ENCODE peak calls at places on chromosomes 5 and 9, in five cellular contexts. J, D, Z, K and H are unnamed samples.

GRCh38 chr5:31664566-31664965 is 25.6 kb downstream of the PDZD2 start:
- DNase-seq in J (peak; percentile 10), D (peak; percentile 6), Z (no peak), K (peak; percentile 6), H (no peak)

GRCh38 chr5:66960373-66961137 is 236.0 kb downstream of the CD180 start:
- DNase-seq in J (no peak), D (peak; percentile 61), Z (no peak), K (peak; percentile 39), H (no peak)

GRCh38 chr5:53350408-53350807 is 130.0 kb upstream of the FST start:
- DNase-seq in J (no peak), D (no peak), Z (no peak), K (no peak), H (no peak)

GRCh38 chr9:134062461-134063087 is 5.3 kb downstream of the BRD3 start:
- DNase-seq in J (no peak), D (no peak), Z (no peak), K (no peak), H (no peak)

GRCh38 chr9:131098391-131099087 is 2.2 kb downstream of the AIF1L start:
- DNase-seq in J (no peak), D (no peak), Z (no peak), K (no peak), H (no peak)

GRCh38 chr9:76818271-76818670 is 54.0 kb downstream of the PCA3 start:
- DNase-seq in J (no peak), D (peak; percentile 98), Z (peak; percentile 87), K (peak; percentile 97), H (no peak)

GRCh38 chr5:74665246-74665645 is 19.8 kb upstream of the HEXB start:
- DNase-seq in J (no peak), D (peak; percentile 41), Z (no peak), K (peak; percentile 58), H (no peak)

GRCh38 chr9:5736563-5737346 is 96.2 kb downstream of the ERMP1 start:
- DNase-seq in J (no peak), D (no peak), Z (no peak), K (no peak), H (no peak)

GRCh38 chr5:74240783-74241750 is 399.5 kb downstream of the ENC1 start:
- DNase-seq in J (no peak), D (peak; percentile 19), Z (no peak), K (no peak), H (no peak)

GRCh38 chr5:127092690-127093089 is 19.4 kb upstream of the C5orf63 start:
- DNase-seq in J (no peak), D (peak; percentile 88), Z (no peak), K (peak; percentile 62), H (no peak)

GRCh38 chr5:980941-981340 is 27.7 kb upstream of the NKD2 start:
- DNase-seq in J (no peak), D (peak; percentile 53), Z (no peak), K (no peak), H (no peak)

GRCh38 chr9:127347831-127348699 is 48.9 kb upstream of the SLC2A8 start:
- DNase-seq in J (peak; percentile 4), D (peak; percentile 73), Z (peak; percentile 4), K (peak; percentile 84), H (peak; percentile 13)

GRCh38 chr9:126690431-126691051 is 76.8 kb downstream of the LMX1B start:
- DNase-seq in J (no peak), D (peak; percentile 29), Z (no peak), K (peak; percentile 7), H (peak; percentile 86)

GRCh38 chr9:111366978-111367377 is 37.0 kb upstream of the OR2K2 start:
- DNase-seq in J (no peak), D (no peak), Z (no peak), K (no peak), H (no peak)

GRCh38 chr5:133423618-133424282 is 188.6 kb downstream of the FSTL4 start:
- DNase-seq in J (peak; percentile 8), D (peak; percentile 52), Z (no peak), K (peak; percentile 38), H (peak; percentile 78)

GRCh38 chr5:137604348-137605095 is 105.4 kb upstream of the SPOCK1 start:
- DNase-seq in J (no peak), D (no peak), Z (no peak), K (no peak), H (no peak)

GRCh38 chr5:156481741-156482140 is 154.8 kb downstream of the SGCD start:
- DNase-seq in J (no peak), D (no peak), Z (no peak), K (no peak), H (no peak)

GRCh38 chr9:89641980-89642379 is 37.2 kb downstream of the GADD45G start:
- DNase-seq in J (no peak), D (no peak), Z (no peak), K (no peak), H (no peak)
- TF ChIP-seq CTCF in J (no peak), D (no peak), Z (no peak), K (no peak), H (no peak)

DNA sequence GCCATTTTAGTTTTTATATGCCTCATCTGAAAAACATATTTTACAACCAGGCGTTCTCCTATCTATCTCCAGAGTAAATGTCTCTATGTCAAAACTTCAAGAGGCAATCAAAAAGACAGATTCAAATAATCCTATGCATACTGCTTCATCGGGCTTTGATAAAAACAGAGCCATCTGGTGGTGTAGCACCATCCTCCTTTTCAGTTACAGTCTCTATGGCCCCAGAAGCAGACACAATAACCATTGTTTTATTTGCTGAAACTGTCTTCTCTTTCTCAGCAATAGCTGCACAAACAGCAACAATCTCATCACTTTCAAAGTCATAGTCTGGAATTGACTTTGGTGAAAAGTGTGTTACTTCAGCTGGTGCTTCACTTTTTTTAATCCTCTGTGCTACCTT is 36.3 kb downstream of the PTGER4 start:
- DNase-seq in J (no peak), D (peak; percentile 50), Z (no peak), K (no peak), H (no peak)
- TF ChIP-seq CTCF in J (no peak), D (no peak), Z (peak; percentile 6), K (peak; percentile 32), H (no peak)

DNA sequence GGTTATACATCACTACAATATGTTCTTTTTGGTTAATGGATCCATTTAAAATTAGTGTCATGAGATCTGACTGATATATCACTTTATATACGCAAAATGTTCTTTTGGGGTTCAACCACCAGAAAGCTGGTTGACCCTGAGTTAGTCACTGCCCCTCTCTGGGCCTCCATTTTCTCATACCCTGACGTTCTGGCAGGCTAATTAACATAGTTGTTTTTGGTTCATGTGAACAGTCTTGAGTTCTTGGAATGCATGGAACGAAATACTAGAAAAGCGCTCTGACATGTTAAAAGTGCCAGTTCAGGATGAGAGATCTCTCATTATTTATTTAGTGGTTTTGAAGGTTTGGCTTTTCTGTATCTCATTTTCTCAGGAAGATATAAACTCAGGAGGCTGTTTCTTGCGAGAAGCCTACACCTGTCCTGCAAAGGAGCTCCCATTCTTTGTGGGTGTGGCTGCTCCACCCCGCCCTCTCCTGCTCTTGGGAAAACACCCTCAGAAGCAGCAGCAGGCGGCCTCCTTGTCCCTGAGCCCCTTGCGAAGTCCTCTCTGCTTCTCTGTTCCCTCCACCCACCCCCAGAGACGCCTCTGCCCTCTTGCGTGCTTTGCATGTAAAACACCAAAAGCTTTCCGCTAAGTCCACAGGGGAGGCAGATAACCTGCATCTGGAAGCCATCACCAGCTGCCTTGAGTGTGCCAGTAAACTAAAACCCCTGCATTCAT is 302.4 kb upstream of the PANK3 start:
- DNase-seq in J (peak; percentile 3), D (no peak), Z (no peak), K (no peak), H (no peak)
- TF ChIP-seq CTCF in J (no peak), D (no peak), Z (no peak), K (no peak), H (no peak)

GRCh38 chr5:87741891-87742290 is 329.2 kb upstream of the CCNH start:
- DNase-seq in J (no peak), D (no peak), Z (no peak), K (no peak), H (no peak)
- TF ChIP-seq CTCF in J (no peak), D (no peak), Z (no peak), K (no peak), H (no peak)